ENCODE peak calls at places on chromosome 7, in eight cellular contexts. N is Peyer's patch; O is PC-3; G is body of pancreas; E is activated CD4-positive, alpha-beta T cell treated with anti-CD3 and anti-CD28 coated beads, Interleukin-2, amount 50 U/mL, for 24 hours; D is nucleus accumbens; B is NCI-H1694; R is small intestine. U is an unnamed sample.
A peak's percentile ranks its signal among the peaks of the same experiment; 100 is the strongest.

GRCh38 chr7:44290250-44290616 is 35.2 kb downstream of the CAMK2B start:
- DNase-seq in E (no peak), D (no peak), R (no peak), O (no peak), G (peak; percentile 1), N (no peak), B (no peak), U (no peak)

GRCh38 chr7:44540592-44541027 is 520 bp downstream of the NPC1L1 start:
- DNase-seq in E (no peak), B (no peak), R (no peak), N (no peak), D (no peak), O (no peak), G (no peak), U (no peak)

GRCh38 chr7:37052673-37053072 is 328.4 kb upstream of the AOAH start:
- DNase-seq in D (no peak), R (peak; percentile 3), N (no peak), O (peak; percentile 7), E (no peak), B (no peak), G (no peak), U (peak; percentile 67)

GRCh38 chr7:135386181-135386580 is 123.7 kb downstream of the CNOT4 start:
- DNase-seq in D (no peak), E (no peak), O (peak; percentile 6), R (no peak), G (no peak), B (no peak), N (no peak), U (no peak)

GRCh38 chr7:148575640-148576411 is 14.7 kb upstream of the C7orf33 start:
- DNase-seq in B (peak; percentile 74), N (peak; percentile 71), D (peak; percentile 58), R (peak; percentile 62), O (peak; percentile 71), G (peak; percentile 64), E (peak; percentile 48), U (peak; percentile 88)

GRCh38 chr7:90613088-90613498 is 17.0 kb downstream of the CDK14 start:
- DNase-seq in B (no peak), O (no peak), E (no peak), R (no peak), G (no peak), D (no peak), N (no peak), U (no peak)

GRCh38 chr7:105854516-105854915 is 21.9 kb downstream of the ATXN7L1 start:
- DNase-seq in G (no peak), D (no peak), E (no peak), N (no peak), R (no peak), O (no peak), B (peak; percentile 69), U (no peak)

GRCh38 chr7:116812905-116813304 is 49.5 kb upstream of the CAPZA2 start:
- DNase-seq in G (no peak), R (peak; percentile 59), O (no peak), N (no peak), E (no peak), D (no peak), B (no peak), U (peak; percentile 36)

GRCh38 chr7:77330169-77330882 is 85.8 kb downstream of the GSAP start:
- DNase-seq in R (no peak), O (peak; percentile 80), B (no peak), G (no peak), N (no peak), D (no peak), E (no peak), U (peak; percentile 53)

GRCh38 chr7:157335256-157335655 is 1.5 kb upstream of the DNAJB6 start:
- DNase-seq in E (no peak), O (no peak), R (no peak), N (no peak), G (no peak), D (no peak), B (no peak), U (no peak)

GRCh38 chr7:23469961-23470250 is 385 bp downstream of the IGF2BP3 start:
- DNase-seq in R (no peak), N (no peak), E (no peak), O (no peak), G (no peak), D (no peak), B (no peak), U (no peak)